ENCODE peak calls at places on chromosomes 12 and 14, in ten cellular contexts. O is HEK293T; F is NAMALWA; U is uterus; Y is HL-60; V is H4; M is cardiac muscle cell; A is anterior cingulate cortex; J is effector memory CD4-positive, alpha-beta T cell; I is fibroblast of pulmonary artery. S is an unnamed sample.

GRCh38 chr12:132222096-132222807 is 78.0 kb downstream of the NOC4L start:
- DNase-seq in Y (peak; percentile 14), O (no peak), M (peak; percentile 45), I (peak; percentile 52), U (no peak), J (peak; percentile 20), A (no peak), V (peak; percentile 78), F (peak; percentile 84), S (no peak)

GRCh38 chr12:114269153-114269552 is 136.8 kb downstream of the TBX5 start:
- DNase-seq in J (no peak), I (no peak), U (no peak), Y (no peak), M (no peak), O (no peak), V (no peak), F (no peak), A (no peak), S (no peak)

GRCh38 chr12:28242129-28242887 is 52.1 kb downstream of the CCDC91 start:
- DNase-seq in F (no peak), M (no peak), Y (no peak), J (no peak), O (no peak), V (no peak), A (no peak), U (no peak), I (no peak), S (no peak)

GRCh38 chr12:123763093-123763492 is 992 bp downstream of the DNAH10 start:
- DNase-seq in A (no peak), O (no peak), Y (no peak), I (no peak), V (no peak), M (no peak), U (no peak), F (peak; percentile 17), J (no peak), S (no peak)

GRCh38 chr12:95674631-95675030 is 115.9 kb downstream of the NTN4 start:
- DNase-seq in I (peak; percentile 56), O (peak; percentile 60), V (peak; percentile 21), F (peak; percentile 79), Y (no peak), U (no peak), M (peak; percentile 68), J (no peak), A (no peak), S (no peak)

GRCh38 chr14:51996148-51996746 is 6.9 kb downstream of the RTRAF start:
- DNase-seq in V (no peak), O (no peak), A (no peak), F (no peak), U (no peak), J (no peak), Y (no peak), I (peak; percentile 85), M (peak; percentile 60), S (no peak)

GRCh38 chr12:28872654-28873268 is 276.3 kb upstream of the FAR2 start:
- DNase-seq in M (peak; percentile 69), O (peak; percentile 64), F (peak; percentile 64), Y (peak; percentile 6), U (peak; percentile 18), J (no peak), A (peak; percentile 21), V (peak; percentile 74), I (peak; percentile 79), S (peak; percentile 3)

GRCh38 chr12:122200541-122201175 is 2.9 kb upstream of the B3GNT4 start:
- DNase-seq in V (no peak), U (no peak), O (no peak), I (no peak), J (no peak), Y (no peak), A (no peak), M (peak; percentile 19), F (no peak), S (no peak)

GRCh38 chr14:98168196-98168985 is 1103.6 kb downstream of the BCL11B start:
- DNase-seq in Y (no peak), I (no peak), V (no peak), O (no peak), J (no peak), F (no peak), M (no peak), U (no peak), A (no peak), S (no peak)

GRCh38 chr14:50631408-50631821 is 36.7 kb downstream of the SAV1 start:
- DNase-seq in M (no peak), F (no peak), V (no peak), Y (no peak), U (no peak), A (no peak), I (peak; percentile 14), J (no peak), O (no peak), S (no peak)

GRCh38 chr12:5586201-5586600 is 154.3 kb downstream of the NTF3 start:
- DNase-seq in A (no peak), M (no peak), I (peak; percentile 50), F (no peak), J (no peak), O (no peak), V (peak; percentile 47), U (no peak), Y (no peak), S (no peak)

GRCh38 chr14:69879175-69880047 is at the start of gene SMOC1:
- DNase-seq in Y (no peak), F (no peak), I (peak; percentile 14), O (peak; percentile 93), A (peak; percentile 20), U (peak; percentile 26), M (peak; percentile 90), V (no peak), J (no peak), S (peak; percentile 35)

GRCh38 chr14:34593740-34594375 is 36.1 kb downstream of the SNX6 start:
- DNase-seq in M (no peak), Y (no peak), V (no peak), U (no peak), A (no peak), J (no peak), O (no peak), I (peak; percentile 26), F (no peak), S (no peak)

GRCh38 chr12:64187370-64187769 is 34.7 kb downstream of the KICS2 start:
- DNase-seq in I (peak; percentile 65), U (no peak), A (no peak), V (peak; percentile 59), F (no peak), Y (no peak), M (no peak), J (no peak), O (no peak), S (no peak)

GRCh38 chr14:101854366-101854765 is 92.9 kb downstream of the PPP2R5C start:
- DNase-seq in J (no peak), Y (peak; percentile 51), A (no peak), M (no peak), I (no peak), U (no peak), F (no peak), O (no peak), V (no peak), S (no peak)

GRCh38 chr14:68710776-68711175 is 82.1 kb downstream of the ZFP36L1 start:
- DNase-seq in A (no peak), I (no peak), Y (no peak), M (no peak), U (no peak), F (no peak), J (no peak), O (no peak), V (no peak), S (no peak)

GRCh38 chr12:46153267-46153872 is 115.5 kb downstream of the SLC38A1 start:
- DNase-seq in U (no peak), V (peak; percentile 42), Y (no peak), F (peak; percentile 54), M (peak; percentile 28), J (no peak), I (peak; percentile 59), O (peak; percentile 20), A (no peak), S (no peak)

S was measured in GM12891.